ENCODE peak calls at places on chromosomes 11 and 22, in seven cellular contexts. One of them, this sample, is unnamed.

GRCh38 chr11:65429724-65430405 is 7.3 kb downstream of the NEAT1 start:
- DNase-seq in fibroblast of the aortic adventitia: peak
- DNase-seq in SJSA1: peak
- DNase-seq in iPS DF 6.9: no peak
- DNase-seq in ovary: peak
- DNase-seq in heart right ventricle: peak
- DNase-seq in HCT116: no peak
- DNase-seq in this sample: peak

GRCh38 chr11:131504199-131504949 is 134.0 kb downstream of the NTM start:
- DNase-seq in fibroblast of the aortic adventitia: no peak
- DNase-seq in iPS DF 6.9: peak
- DNase-seq in HCT116: no peak
- DNase-seq in ovary: no peak
- DNase-seq in SJSA1: no peak
- DNase-seq in heart right ventricle: no peak
- DNase-seq in this sample: peak

GRCh38 chr22:37777122-37777687 is 30.5 kb upstream of the GCAT start:
- DNase-seq in HCT116: peak
- DNase-seq in fibroblast of the aortic adventitia: peak
- DNase-seq in SJSA1: peak
- DNase-seq in iPS DF 6.9: no peak
- DNase-seq in heart right ventricle: peak
- DNase-seq in ovary: no peak
- DNase-seq in this sample: peak

GRCh38 chr11:104650234-104650633 is 248.0 kb downstream of the CASP12 start:
- DNase-seq in fibroblast of the aortic adventitia: no peak
- DNase-seq in SJSA1: no peak
- DNase-seq in iPS DF 6.9: peak
- DNase-seq in heart right ventricle: no peak
- DNase-seq in HCT116: no peak
- DNase-seq in ovary: no peak
- DNase-seq in this sample: no peak

GRCh38 chr11:36164522-36165250 is 124.5 kb downstream of the COMMD9 start:
- DNase-seq in heart right ventricle: no peak
- DNase-seq in HCT116: no peak
- DNase-seq in iPS DF 6.9: no peak
- DNase-seq in ovary: no peak
- DNase-seq in fibroblast of the aortic adventitia: no peak
- DNase-seq in SJSA1: no peak
- DNase-seq in this sample: no peak

GRCh38 chr11:83689062-83689461 is 402.9 kb upstream of the CCDC90B start:
- DNase-seq in ovary: no peak
- DNase-seq in SJSA1: no peak
- DNase-seq in heart right ventricle: no peak
- DNase-seq in iPS DF 6.9: no peak
- DNase-seq in fibroblast of the aortic adventitia: no peak
- DNase-seq in HCT116: no peak
- DNase-seq in this sample: no peak

GRCh38 chr11:70525466-70525865 is 127.1 kb downstream of the CTTN start:
- DNase-seq in ovary: peak
- DNase-seq in SJSA1: no peak
- DNase-seq in fibroblast of the aortic adventitia: no peak
- DNase-seq in iPS DF 6.9: no peak
- DNase-seq in heart right ventricle: no peak
- DNase-seq in HCT116: no peak
- DNase-seq in this sample: no peak

GRCh38 chr11:58788355-58789023 is 56.0 kb downstream of the GLYATL2 start:
- DNase-seq in HCT116: peak
- DNase-seq in SJSA1: peak
- DNase-seq in ovary: peak
- DNase-seq in heart right ventricle: peak
- DNase-seq in iPS DF 6.9: peak
- DNase-seq in fibroblast of the aortic adventitia: peak
- DNase-seq in this sample: peak

GRCh38 chr11:59009661-59010060 is 70.4 kb downstream of the GLYATL1 start:
- DNase-seq in heart right ventricle: no peak
- DNase-seq in HCT116: no peak
- DNase-seq in iPS DF 6.9: no peak
- DNase-seq in fibroblast of the aortic adventitia: no peak
- DNase-seq in ovary: no peak
- DNase-seq in SJSA1: no peak
- DNase-seq in this sample: no peak

GRCh38 chr11:1652778-1653540 is 23.4 kb downstream of the KRTAP5-5 start:
- DNase-seq in HCT116: no peak
- DNase-seq in SJSA1: peak
- DNase-seq in iPS DF 6.9: peak
- DNase-seq in heart right ventricle: peak
- DNase-seq in ovary: peak
- DNase-seq in fibroblast of the aortic adventitia: peak
- DNase-seq in this sample: peak

GRCh38 chr22:26573026-26573662 is 16.8 kb downstream of the TPST2 start:
- DNase-seq in fibroblast of the aortic adventitia: peak
- DNase-seq in heart right ventricle: peak
- DNase-seq in iPS DF 6.9: no peak
- DNase-seq in SJSA1: peak
- DNase-seq in HCT116: no peak
- DNase-seq in ovary: no peak
- DNase-seq in this sample: peak

GRCh38 chr11:72719144-72719543 is 33.1 kb downstream of the ARAP1 start:
- DNase-seq in SJSA1: no peak
- DNase-seq in HCT116: no peak
- DNase-seq in heart right ventricle: peak
- DNase-seq in fibroblast of the aortic adventitia: peak
- DNase-seq in iPS DF 6.9: no peak
- DNase-seq in ovary: no peak
- DNase-seq in this sample: peak

DNA sequence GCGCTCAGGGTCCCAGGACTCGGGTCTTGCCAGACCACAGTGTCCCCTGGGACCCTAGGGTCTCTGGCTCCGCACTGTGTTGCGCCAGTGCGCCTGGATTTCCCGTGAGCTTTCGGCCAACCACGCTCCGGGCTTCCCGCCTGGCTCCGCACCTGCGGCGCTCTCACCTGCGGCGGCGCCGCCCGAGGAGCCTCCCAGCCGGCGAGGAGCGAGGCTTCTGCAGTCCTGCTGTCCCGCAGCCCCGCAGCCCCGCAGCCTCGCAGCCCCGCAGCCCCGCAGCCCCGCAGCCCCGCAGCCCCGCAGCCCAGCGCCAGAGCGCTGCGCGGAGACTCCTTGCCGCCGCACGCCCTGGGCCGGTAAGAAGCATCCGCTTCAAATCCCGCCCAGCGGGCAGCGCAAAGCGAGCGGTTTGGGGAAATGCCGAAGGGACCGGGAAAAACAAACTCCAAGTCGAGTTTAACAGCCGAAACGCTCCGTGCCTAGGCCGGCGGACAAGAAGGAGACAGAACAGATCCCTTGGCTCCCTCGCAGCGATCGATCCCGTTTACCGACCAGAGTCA is 936 bp downstream of the ALX4 start:
- DNase-seq in ovary: no peak
- DNase-seq in heart right ventricle: no peak
- DNase-seq in SJSA1: no peak
- DNase-seq in HCT116: no peak
- DNase-seq in iPS DF 6.9: no peak
- DNase-seq in fibroblast of the aortic adventitia: no peak
- DNase-seq in this sample: peak
- H3K4me3 ChIP-seq in ovary: peak
- H3K4me3 ChIP-seq in heart right ventricle: peak
- H3K4me3 ChIP-seq in SJSA1: peak
- H3K4me3 ChIP-seq in HCT116: no peak
- H3K4me3 ChIP-seq in iPS DF 6.9: no peak
- H3K4me3 ChIP-seq in fibroblast of the aortic adventitia: no peak
- H3K4me3 ChIP-seq in this sample: peak

GRCh38 chr11:128878455-128878854 is 11.4 kb upstream of the KCNJ1 start:
- DNase-seq in iPS DF 6.9: no peak
- DNase-seq in fibroblast of the aortic adventitia: no peak
- DNase-seq in HCT116: no peak
- DNase-seq in heart right ventricle: no peak
- DNase-seq in ovary: no peak
- DNase-seq in SJSA1: no peak
- DNase-seq in this sample: no peak

GRCh38 chr11:128882451-128882850 is 8.7 kb upstream of the KCNJ5 start:
- DNase-seq in iPS DF 6.9: no peak
- DNase-seq in HCT116: no peak
- DNase-seq in fibroblast of the aortic adventitia: no peak
- DNase-seq in SJSA1: no peak
- DNase-seq in ovary: no peak
- DNase-seq in heart right ventricle: no peak
- DNase-seq in this sample: no peak

GRCh38 chr11:128879817-128880216 is 11.3 kb upstream of the KCNJ5 start:
- DNase-seq in SJSA1: no peak
- DNase-seq in HCT116: no peak
- DNase-seq in ovary: no peak
- DNase-seq in fibroblast of the aortic adventitia: no peak
- DNase-seq in iPS DF 6.9: no peak
- DNase-seq in heart right ventricle: no peak
- DNase-seq in this sample: no peak

GRCh38 chr11:128884054-128884453 is 7.1 kb upstream of the KCNJ5 start:
- DNase-seq in SJSA1: no peak
- DNase-seq in ovary: no peak
- DNase-seq in HCT116: no peak
- DNase-seq in fibroblast of the aortic adventitia: no peak
- DNase-seq in iPS DF 6.9: no peak
- DNase-seq in heart right ventricle: no peak
- DNase-seq in this sample: no peak

DNA sequence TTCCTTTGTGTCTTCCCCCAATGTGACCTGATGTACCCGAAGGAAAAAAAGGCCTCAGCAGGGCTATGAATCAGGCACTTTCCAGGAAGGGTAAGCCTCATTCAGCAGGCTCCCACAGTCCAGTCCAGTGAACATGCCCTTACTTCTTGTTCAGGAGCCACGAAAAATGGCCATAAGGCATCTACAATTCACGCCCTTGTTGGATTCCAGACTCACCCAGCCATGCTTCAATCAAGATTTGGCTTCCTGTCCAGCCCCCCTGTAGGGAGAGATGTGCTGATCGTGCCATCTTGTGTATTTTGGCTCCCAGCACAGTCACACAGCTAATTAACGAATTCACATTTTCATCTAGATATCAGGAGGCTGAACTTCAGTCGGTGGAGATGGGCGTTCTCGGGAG is 9.9 kb upstream of the KCNJ5 start:
- DNase-seq in ovary: no peak
- DNase-seq in iPS DF 6.9: no peak
- DNase-seq in heart right ventricle: no peak
- DNase-seq in fibroblast of the aortic adventitia: no peak
- DNase-seq in SJSA1: no peak
- DNase-seq in HCT116: no peak
- DNase-seq in this sample: no peak
- H3K4me3 ChIP-seq in ovary: no peak
- H3K4me3 ChIP-seq in iPS DF 6.9: no peak
- H3K4me3 ChIP-seq in heart right ventricle: no peak
- H3K4me3 ChIP-seq in fibroblast of the aortic adventitia: no peak
- H3K4me3 ChIP-seq in SJSA1: no peak
- H3K4me3 ChIP-seq in HCT116: no peak
- H3K4me3 ChIP-seq in this sample: no peak

GRCh38 chr11:92626624-92627023 is 342.8 kb upstream of the MTNR1B start:
- DNase-seq in HCT116: no peak
- DNase-seq in heart right ventricle: no peak
- DNase-seq in fibroblast of the aortic adventitia: no peak
- DNase-seq in SJSA1: no peak
- DNase-seq in iPS DF 6.9: no peak
- DNase-seq in ovary: no peak
- DNase-seq in this sample: no peak
- H3K4me3 ChIP-seq in HCT116: no peak
- H3K4me3 ChIP-seq in heart right ventricle: no peak
- H3K4me3 ChIP-seq in fibroblast of the aortic adventitia: no peak
- H3K4me3 ChIP-seq in SJSA1: no peak
- H3K4me3 ChIP-seq in iPS DF 6.9: no peak
- H3K4me3 ChIP-seq in ovary: no peak
- H3K4me3 ChIP-seq in this sample: no peak

GRCh38 chr11:7518811-7519562 is 5.2 kb downstream of the PPFIBP2 start:
- DNase-seq in iPS DF 6.9: no peak
- DNase-seq in fibroblast of the aortic adventitia: no peak
- DNase-seq in ovary: no peak
- DNase-seq in HCT116: no peak
- DNase-seq in heart right ventricle: no peak
- DNase-seq in SJSA1: no peak
- DNase-seq in this sample: no peak
- H3K4me3 ChIP-seq in iPS DF 6.9: no peak
- H3K4me3 ChIP-seq in fibroblast of the aortic adventitia: no peak
- H3K4me3 ChIP-seq in ovary: no peak
- H3K4me3 ChIP-seq in HCT116: no peak
- H3K4me3 ChIP-seq in heart right ventricle: no peak
- H3K4me3 ChIP-seq in SJSA1: no peak
- H3K4me3 ChIP-seq in this sample: no peak

GRCh38 chr11:120660024-120660565 is 148.5 kb downstream of the GRIK4 start:
- DNase-seq in HCT116: peak
- DNase-seq in ovary: no peak
- DNase-seq in iPS DF 6.9: peak
- DNase-seq in SJSA1: peak
- DNase-seq in heart right ventricle: no peak
- DNase-seq in fibroblast of the aortic adventitia: no peak
- DNase-seq in this sample: no peak

GRCh38 chr11:120657306-120658070 is 145.9 kb downstream of the GRIK4 start:
- DNase-seq in heart right ventricle: no peak
- DNase-seq in ovary: no peak
- DNase-seq in iPS DF 6.9: no peak
- DNase-seq in SJSA1: no peak
- DNase-seq in HCT116: no peak
- DNase-seq in fibroblast of the aortic adventitia: no peak
- DNase-seq in this sample: no peak

GRCh38 chr11:120659076-120659475 is 147.5 kb downstream of the GRIK4 start:
- DNase-seq in SJSA1: no peak
- DNase-seq in iPS DF 6.9: no peak
- DNase-seq in HCT116: no peak
- DNase-seq in heart right ventricle: no peak
- DNase-seq in fibroblast of the aortic adventitia: no peak
- DNase-seq in ovary: no peak
- DNase-seq in this sample: no peak

GRCh38 chr11:120655589-120655988 is 144.0 kb downstream of the GRIK4 start:
- DNase-seq in heart right ventricle: no peak
- DNase-seq in ovary: no peak
- DNase-seq in SJSA1: no peak
- DNase-seq in fibroblast of the aortic adventitia: no peak
- DNase-seq in iPS DF 6.9: no peak
- DNase-seq in HCT116: no peak
- DNase-seq in this sample: no peak

GRCh38 chr11:120658071-120658423 is 146.5 kb downstream of the GRIK4 start:
- DNase-seq in heart right ventricle: no peak
- DNase-seq in HCT116: no peak
- DNase-seq in SJSA1: no peak
- DNase-seq in iPS DF 6.9: no peak
- DNase-seq in fibroblast of the aortic adventitia: no peak
- DNase-seq in ovary: no peak
- DNase-seq in this sample: no peak
- H3K4me3 ChIP-seq in heart right ventricle: no peak
- H3K4me3 ChIP-seq in HCT116: no peak
- H3K4me3 ChIP-seq in SJSA1: no peak
- H3K4me3 ChIP-seq in iPS DF 6.9: no peak
- H3K4me3 ChIP-seq in fibroblast of the aortic adventitia: no peak
- H3K4me3 ChIP-seq in ovary: no peak
- H3K4me3 ChIP-seq in this sample: no peak

DNA sequence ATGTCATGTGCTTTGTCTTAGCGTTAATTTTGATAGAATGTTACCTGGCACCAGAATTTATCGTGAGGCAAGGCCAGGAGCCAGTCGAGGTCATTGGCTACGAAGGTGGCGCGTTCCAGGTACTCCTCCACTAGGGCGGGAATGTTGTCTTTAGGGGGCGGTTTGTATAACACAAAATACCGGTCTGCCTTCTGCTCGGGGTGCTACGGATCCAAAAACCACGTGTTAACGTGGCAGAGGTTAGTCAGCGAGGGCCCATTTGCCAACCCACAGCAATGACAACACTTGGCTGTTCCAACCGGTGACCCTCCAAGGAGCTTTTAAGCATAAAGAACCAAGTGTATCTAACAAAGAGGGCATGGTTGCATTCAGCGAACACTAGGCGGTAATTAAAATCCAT is 12.5 kb downstream of the ASCC2 start:
- DNase-seq in HCT116: no peak
- DNase-seq in fibroblast of the aortic adventitia: no peak
- DNase-seq in heart right ventricle: no peak
- DNase-seq in ovary: no peak
- DNase-seq in iPS DF 6.9: no peak
- DNase-seq in SJSA1: no peak
- DNase-seq in this sample: no peak
- H3K4me3 ChIP-seq in HCT116: no peak
- H3K4me3 ChIP-seq in fibroblast of the aortic adventitia: no peak
- H3K4me3 ChIP-seq in heart right ventricle: no peak
- H3K4me3 ChIP-seq in ovary: no peak
- H3K4me3 ChIP-seq in iPS DF 6.9: no peak
- H3K4me3 ChIP-seq in SJSA1: no peak
- H3K4me3 ChIP-seq in this sample: no peak